ENCODE peak calls at places on chromosomes 16 and 17, in five cellular contexts. L is uterus; P is PC-9; N is body of pancreas; K is effector memory CD4-positive, alpha-beta T cell. B is an unnamed sample. For H3K27me3, H3K9me3 and H3K4me1, the result is how much of the 10 kb centered on the place peaks cover.

GRCh38 chr17:57002904-57003303 is 25.0 kb downstream of the SCPEP1 start:
- DNase-seq in L (no peak), P (no peak), N (no peak), K (no peak), B (no peak)

GRCh38 chr17:4898927-4899326 is 409 bp upstream of the C17orf107 start:
- DNase-seq in L (no peak), P (no peak), N (peak), K (no peak), B (no peak)

GRCh38 chr17:57372156-57372555 is 115.8 kb downstream of the MSI2 start:
- DNase-seq in L (no peak), P (no peak), N (no peak), K (no peak), B (no peak)

GRCh38 chr17:81898029-81898866 is 3.8 kb upstream of the NPB start:
- DNase-seq in L (no peak), P (peak), N (no peak), K (no peak), B (peak)

GRCh38 chr16:49492090-49492801 is 118.6 kb downstream of the C16orf78 start:
- DNase-seq in L (peak), P (no peak), N (peak), K (no peak), B (peak)

GRCh38 chr17:20156196-20157077 is 147.3 kb downstream of the SPECC1 start:
- DNase-seq in L (peak), P (peak), N (peak), K (no peak), B (no peak)

GRCh38 chr16:28309811-28310311 is 17.5 kb downstream of the SBK1 start:
- DNase-seq in L (no peak), P (no peak), N (no peak), K (peak), B (peak)

GRCh38 chr17:57484081-57484666 is 227.9 kb downstream of the MSI2 start:
- DNase-seq in L (no peak), P (no peak), N (no peak), K (no peak), B (no peak)

GRCh38 chr17:29677139-29677834 is 54.6 kb upstream of the CORO6 start:
- DNase-seq in L (peak), P (no peak), N (no peak), K (no peak), B (no peak)

GRCh38 chr16:7716924-7717323 is 384.3 kb downstream of the RBFOX1 start:
- DNase-seq in L (no peak), P (no peak), N (no peak), K (no peak), B (no peak)

GRCh38 chr16:60261425-60261824 is 1527.3 kb upstream of the GOT2 start:
- DNase-seq in L (no peak), P (no peak), N (no peak), K (no peak), B (no peak)

GRCh38 chr17:76440722-76441362 is 12.1 kb downstream of the UBE2O start:
- DNase-seq in L (no peak), P (no peak), N (no peak), K (no peak), B (no peak)

GRCh38 chr17:76438906-76439305 is 14.0 kb downstream of the UBE2O start:
- DNase-seq in L (no peak), P (no peak), N (no peak), K (no peak), B (no peak)

GRCh38 chr17:76441681-76442340 is 11.1 kb downstream of the UBE2O start:
- DNase-seq in L (no peak), P (no peak), N (no peak), K (no peak), B (no peak)

GRCh38 chr17:76437467-76438402 is 15.2 kb downstream of the UBE2O start:
- DNase-seq in L (no peak), P (no peak), N (no peak), K (no peak), B (no peak)

DNA sequence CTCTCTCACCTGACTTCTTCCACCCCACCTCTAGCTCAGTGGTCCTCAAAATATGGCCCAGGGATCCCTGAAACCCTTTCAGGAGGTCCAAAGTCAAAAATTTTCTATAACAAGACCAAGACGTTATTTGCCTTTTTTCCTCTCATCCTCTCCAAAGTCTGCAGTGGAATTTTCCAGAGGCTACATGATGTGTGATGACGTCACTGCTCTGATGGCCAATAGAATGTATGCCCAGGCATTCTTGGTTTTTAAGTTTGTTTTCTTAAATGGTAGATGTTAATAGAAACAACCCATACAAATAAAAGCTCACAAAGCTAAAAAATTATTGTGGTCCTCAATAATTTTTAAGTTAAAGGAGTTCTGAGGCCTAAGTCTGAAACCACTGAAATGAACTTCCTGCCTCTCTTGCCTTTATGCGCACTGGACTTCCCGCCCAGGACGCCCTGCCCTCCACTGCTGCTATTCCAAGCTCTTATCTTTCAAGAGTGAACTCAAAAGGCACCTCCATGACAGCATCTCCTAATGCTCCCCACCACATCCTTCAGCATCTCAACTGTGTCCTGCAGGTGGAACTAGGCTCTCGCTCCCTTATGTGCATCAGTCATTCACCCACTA is 13.5 kb downstream of the UBE2O start:
- DNase-seq in L (no peak), P (no peak), N (no peak), K (no peak), B (no peak)
- H3K27me3 ChIP-seq in L (under half), P (under half), N (under half), K (under half), B (under half)

DNA sequence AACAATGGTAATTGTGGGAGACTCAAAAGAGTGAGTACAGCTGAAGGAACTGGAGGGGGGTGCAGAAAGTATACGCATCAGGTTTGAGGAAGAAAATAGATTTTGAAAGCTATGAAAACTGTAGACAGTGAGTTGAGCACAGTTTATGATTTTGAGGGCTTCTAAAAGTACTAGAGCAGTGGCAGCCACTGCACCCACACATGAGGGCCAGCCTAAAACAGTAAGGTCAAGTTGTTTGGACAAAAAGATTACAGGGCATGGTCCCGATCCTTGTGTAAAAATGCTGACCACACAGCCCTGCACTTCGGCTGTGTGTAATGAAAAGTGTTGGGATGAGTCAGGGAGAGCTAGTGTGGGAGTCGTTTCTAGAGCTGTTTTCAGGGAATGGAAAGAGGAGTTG is 2282.1 kb downstream of the TP53TG3F start:
- DNase-seq in L (no peak), P (no peak), N (no peak), K (no peak), B (no peak)
- H3K9me3 ChIP-seq in L (under half), P (under half), N (under half), K (under half), B (under half)

DNA sequence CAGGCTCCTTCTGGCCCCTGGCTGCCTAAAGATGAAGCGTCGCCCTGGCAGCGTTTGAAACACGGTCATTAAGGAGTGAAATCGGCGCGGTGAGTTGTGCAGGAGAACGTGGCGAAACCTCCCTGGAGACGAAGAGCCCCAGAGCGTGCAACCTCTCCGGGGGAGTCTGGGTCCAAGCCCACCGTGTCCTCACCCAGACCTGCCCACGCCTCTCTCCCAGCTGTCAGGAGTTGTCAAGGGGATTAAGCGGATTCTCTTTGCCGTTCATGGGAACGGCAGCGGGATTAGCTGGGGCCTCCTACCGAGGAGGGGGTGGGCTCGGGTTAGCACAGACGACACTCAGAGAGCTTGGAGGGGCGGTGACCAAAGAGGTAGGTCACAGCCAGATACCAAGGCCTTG is 46.7 kb downstream of the SLC7A5 start:
- DNase-seq in L (no peak), P (no peak), N (no peak), K (no peak), B (no peak)
- H3K4me1 ChIP-seq in L (under half), P (under half), N (under half), K (under half), B (under half)

GRCh38 chr16:12902511-12903324 is 1.3 kb downstream of the SHISA9 start:
- DNase-seq in L (no peak), P (peak), N (no peak), K (no peak), B (no peak)

GRCh38 chr16:12901204-12901596 is 198 bp upstream of the SHISA9 start:
- DNase-seq in L (no peak), P (peak), N (peak), K (no peak), B (no peak)

GRCh38 chr16:12903325-12904040 is 2.1 kb downstream of the SHISA9 start:
- DNase-seq in L (no peak), P (no peak), N (no peak), K (no peak), B (no peak)

GRCh38 chr16:12900599-12901203 is 697 bp upstream of the SHISA9 start:
- DNase-seq in L (no peak), P (peak), N (no peak), K (no peak), B (no peak)

GRCh38 chr16:12901597-12902436 is at the start of gene SHISA9:
- DNase-seq in L (no peak), P (no peak), N (no peak), K (no peak), B (no peak)
- H3K27me3 ChIP-seq in L (under half), P (under half), N (under half), K (under half), B (under half)

DNA sequence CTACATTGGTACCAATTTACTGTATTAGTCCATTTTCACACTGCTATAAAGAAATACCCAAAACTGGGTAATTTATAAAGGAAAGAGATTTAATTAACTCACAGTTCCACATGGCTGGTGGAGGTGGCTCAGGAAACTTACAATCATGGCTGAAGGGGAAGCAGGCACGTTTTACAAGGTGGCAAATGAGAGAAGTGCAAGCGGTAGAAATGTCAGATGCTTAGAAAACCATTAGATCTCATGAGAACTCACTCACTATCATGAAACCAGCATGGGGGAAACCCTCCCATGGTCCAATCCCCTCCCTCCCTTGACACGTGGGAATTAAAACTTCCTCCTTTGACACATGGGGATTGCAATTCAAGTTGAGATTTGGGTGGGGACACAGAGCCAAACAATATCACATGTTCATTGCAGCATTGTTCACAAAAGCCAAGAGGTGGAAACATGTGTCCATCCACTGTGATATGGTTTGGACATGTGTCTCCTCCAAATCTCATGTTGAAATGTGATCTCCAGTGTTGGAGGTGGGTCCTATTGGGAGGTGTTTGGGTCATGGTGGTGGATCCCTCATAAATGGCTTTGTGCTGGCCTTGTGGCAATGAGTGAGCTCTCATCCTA is 3.1 kb upstream of the SPACA3 start:
- DNase-seq in L (no peak), P (no peak), N (no peak), K (no peak), B (no peak)
- H3K9me3 ChIP-seq in L (under half), P (under half), N (under half), K (under half), B (under half)

GRCh38 chr16:89170346-89171215 is 967 bp upstream of the CDH15 start:
- DNase-seq in L (no peak), P (peak), N (peak), K (no peak), B (no peak)

GRCh38 chr16:89172171-89172900 is 788 bp downstream of the CDH15 start:
- DNase-seq in L (no peak), P (no peak), N (no peak), K (no peak), B (no peak)

GRCh38 chr16:89169778-89170177 is 1.8 kb upstream of the CDH15 start:
- DNase-seq in L (no peak), P (no peak), N (no peak), K (no peak), B (no peak)

GRCh38 chr16:89172901-89173628 is 1.5 kb downstream of the CDH15 start:
- DNase-seq in L (no peak), P (no peak), N (no peak), K (no peak), B (no peak)

GRCh38 chr16:89171216-89172170 is at the start of gene CDH15:
- DNase-seq in L (peak), P (peak), N (peak), K (peak), B (peak)
- H3K4me1 ChIP-seq in L (under half), P (under half), N (under half), K (under half), B (under half)

GRCh38 chr17:8005357-8005756 is 2.9 kb downstream of the GUCY2D start:
- DNase-seq in L (no peak), P (no peak), N (no peak), K (no peak), B (no peak)
- H3K27me3 ChIP-seq in L (under half), P (under half), N (under half), K (under half), B (under half)